ENCODE peak calls at places on chromosomes 1 and 21, in five cellular contexts. J is kidney epithelial cell; F is WTC11; O is progenitor cell of endocrine pancreas; W is activated CD8-positive, alpha-beta T cell treated with anti-CD3 and anti-CD28 coated beads for 36 hours. U is an unnamed sample.

GRCh38 chr1:59317780-59318179 is 20.9 kb downstream of the FGGY start:
- DNase-seq in O (no peak), J (no peak), F (no peak), W (no peak), U (no peak)

GRCh38 chr1:198775606-198776005 is 136.8 kb downstream of the PTPRC start:
- DNase-seq in F (no peak), J (no peak), O (no peak), W (no peak), U (no peak)

GRCh38 chr21:31914472-31914871 is 41.7 kb downstream of the HUNK start:
- DNase-seq in O (no peak), W (no peak), J (no peak), F (no peak), U (no peak)

GRCh38 chr1:41578712-41579335 is 94.3 kb upstream of the EDN2 start:
- DNase-seq in W (no peak), F (peak; percentile 33), O (no peak), J (no peak), U (no peak)

GRCh38 chr1:70440642-70441391 is 29.7 kb downstream of the CTH start:
- DNase-seq in J (peak; percentile 14), F (no peak), W (no peak), O (no peak), U (no peak)

GRCh38 chr1:212213754-212214153 is 71.5 kb upstream of the PPP2R5A start:
- DNase-seq in J (no peak), F (no peak), W (no peak), O (no peak), U (no peak)

GRCh38 chr1:46315669-46316403 is 12.3 kb downstream of the UQCRH start:
- DNase-seq in F (no peak), O (no peak), J (no peak), W (no peak), U (no peak)

GRCh38 chr1:159188375-159188788 is 16.3 kb upstream of the ACKR1 start:
- DNase-seq in O (peak; percentile 68), F (peak; percentile 89), J (no peak), W (peak; percentile 27), U (peak; percentile 77)

GRCh38 chr1:186925881-186926676 is 97.3 kb downstream of the PLA2G4A start:
- DNase-seq in W (no peak), F (no peak), O (no peak), J (no peak), U (no peak)

GRCh38 chr1:10186453-10187319 is 23.7 kb upstream of the KIF1B start:
- DNase-seq in F (no peak), O (no peak), W (peak; percentile 24), J (no peak), U (no peak)

GRCh38 chr1:62185677-62186076 is 9.0 kb upstream of the L1TD1 start:
- DNase-seq in F (no peak), J (no peak), O (no peak), W (no peak), U (no peak)

GRCh38 chr1:116166011-116166571 is 54.9 kb downstream of the MAB21L3 start:
- DNase-seq in F (no peak), J (no peak), W (no peak), O (no peak), U (no peak)

GRCh38 chr1:224253721-224254120 is 70.7 kb downstream of the DEGS1 start:
- DNase-seq in F (no peak), O (no peak), J (no peak), W (no peak), U (no peak)

GRCh38 chr1:211236633-211237321 is 22.4 kb upstream of the RCOR3 start:
- DNase-seq in O (no peak), J (no peak), W (no peak), F (no peak), U (no peak)

GRCh38 chr1:62613325-62613727 is 16.0 kb downstream of the ANGPTL3 start:
- DNase-seq in W (no peak), J (no peak), O (no peak), F (no peak), U (peak; percentile 13)

GRCh38 chr1:206809504-206810084 is 37.3 kb upstream of the IL10 start:
- DNase-seq in J (no peak), F (no peak), W (peak; percentile 67), O (no peak), U (no peak)

GRCh38 chr1:34266127-34266951 is 89.6 kb downstream of the C1orf94 start:
- DNase-seq in F (peak; percentile 24), W (no peak), J (no peak), O (no peak), U (no peak)

GRCh38 chr1:159821171-159821867 is 5.4 kb upstream of the SLAMF8 start:
- DNase-seq in F (peak; percentile 25), W (no peak), J (no peak), O (no peak), U (no peak)

DNA sequence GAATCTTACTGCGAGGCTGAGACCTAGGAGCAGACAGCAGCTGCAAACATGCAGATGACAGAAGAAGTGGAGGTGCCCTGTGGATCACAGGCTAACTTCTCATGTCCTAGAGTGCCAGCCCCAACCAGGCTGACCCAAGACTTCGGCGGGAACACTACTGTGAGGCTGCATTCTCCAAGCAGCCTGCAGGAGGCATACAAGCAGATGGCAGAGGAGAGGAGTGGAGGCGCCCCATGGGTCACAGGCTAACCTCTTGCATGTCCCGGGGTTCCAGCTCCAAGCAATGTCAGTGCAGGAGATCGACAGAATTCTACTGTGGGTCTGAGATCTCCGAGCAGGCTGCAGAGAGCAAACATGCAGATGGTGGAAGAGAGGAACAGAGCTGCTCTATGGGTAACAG is 98.1 kb upstream of the ZNF678 start:
- DNase-seq in F (peak; percentile 64), O (no peak), W (no peak), J (no peak), U (no peak)
- TF ChIP-seq CTCF in F (peak; percentile 40), O (peak; percentile 8), W (no peak), J (no peak), U (no peak)

DNA sequence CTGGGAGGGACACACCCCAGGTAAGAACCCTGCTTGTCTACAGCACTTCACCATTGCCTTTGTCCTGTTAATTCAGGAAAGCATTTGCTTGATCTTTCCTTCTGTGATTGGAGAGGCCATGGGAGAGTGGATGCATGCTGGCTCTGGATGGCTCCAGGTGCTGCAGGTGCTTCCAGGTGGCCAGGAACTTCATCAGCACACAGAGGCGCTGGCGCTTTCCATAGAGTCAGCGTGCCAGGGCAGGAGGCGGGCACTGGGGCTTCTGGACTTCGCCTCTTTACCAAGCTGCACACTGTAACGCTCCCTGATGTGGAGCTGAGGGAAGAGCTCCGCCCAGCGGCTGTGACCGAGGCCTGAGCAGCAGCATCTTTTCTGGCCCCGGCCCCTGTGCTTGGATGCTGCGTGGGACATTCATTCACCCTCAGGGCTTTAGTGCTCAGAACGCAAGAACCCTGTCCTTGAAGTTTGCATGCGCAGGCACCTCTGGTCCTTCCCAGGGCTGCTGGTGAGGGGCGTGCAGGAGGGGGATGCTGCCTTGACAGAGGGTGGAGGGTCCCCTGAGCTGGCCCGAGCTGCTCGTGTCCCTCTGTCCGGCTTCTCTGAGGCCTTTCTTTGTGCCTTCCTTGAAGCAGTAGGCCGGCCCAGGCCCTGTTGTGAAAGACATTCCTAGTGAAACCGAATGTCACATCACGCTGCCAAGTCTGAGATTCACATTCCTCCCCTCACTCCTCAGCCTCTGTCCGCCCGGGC is 1.6 kb upstream of the MX2 start:
- DNase-seq in F (peak; percentile 28), W (no peak), J (no peak), O (no peak), U (no peak)
- TF ChIP-seq CTCF in F (no peak), W (no peak), J (peak; percentile 17), O (peak; percentile 14), U (no peak)

GRCh38 chr1:234908571-234908970 is 220.1 kb downstream of the TOMM20 start:
- DNase-seq in J (no peak), W (no peak), O (no peak), F (no peak), U (no peak)
- TF ChIP-seq CTCF in J (no peak), W (no peak), O (no peak), F (no peak), U (no peak)

DNA sequence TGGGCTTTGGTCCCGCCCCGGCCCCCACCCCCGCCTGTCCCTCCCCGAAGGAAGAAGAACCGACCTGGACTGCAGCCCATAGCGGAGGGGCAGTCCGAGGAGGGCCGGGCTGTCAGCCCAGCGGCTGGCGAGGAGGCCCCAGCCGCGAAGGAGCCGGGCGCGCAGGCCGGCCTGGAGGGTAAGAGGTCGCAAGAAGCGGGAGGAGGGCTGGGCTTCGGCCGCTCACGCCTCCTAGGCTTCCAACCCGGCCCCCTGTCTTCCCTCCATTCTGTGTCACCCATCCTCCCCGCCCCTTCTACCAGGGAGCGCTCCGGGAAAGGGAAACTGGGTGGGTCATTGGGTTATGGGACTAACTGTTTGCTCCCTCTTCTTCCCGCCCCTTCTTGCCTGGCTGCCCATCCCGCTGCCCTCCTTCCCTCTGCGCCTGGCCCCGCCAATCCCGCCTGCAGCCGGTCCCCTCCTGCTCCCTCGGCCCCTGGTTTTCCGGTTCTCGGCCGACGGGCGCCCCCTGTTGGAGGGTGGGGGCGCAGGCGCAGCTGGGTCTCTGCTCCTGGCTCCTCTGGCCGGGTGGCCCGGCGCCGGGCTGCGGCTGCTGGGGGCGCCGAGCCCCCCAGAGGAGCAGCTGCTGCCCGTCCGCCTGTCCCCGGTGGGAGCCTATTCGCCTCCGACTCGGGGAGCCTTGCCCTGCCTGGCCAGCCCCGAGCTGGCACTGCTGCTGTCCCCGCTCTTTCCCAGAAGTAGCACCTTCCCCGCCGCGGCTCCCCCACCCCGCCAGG is 2.4 kb downstream of the RUSC1 start:
- DNase-seq in F (peak; percentile 94), O (peak; percentile 92), W (peak; percentile 88), J (peak; percentile 81), U (peak; percentile 92)
- TF ChIP-seq CTCF in F (peak; percentile 97), O (peak; percentile 98), W (peak; percentile 94), J (peak; percentile 80), U (peak; percentile 90)

DNA sequence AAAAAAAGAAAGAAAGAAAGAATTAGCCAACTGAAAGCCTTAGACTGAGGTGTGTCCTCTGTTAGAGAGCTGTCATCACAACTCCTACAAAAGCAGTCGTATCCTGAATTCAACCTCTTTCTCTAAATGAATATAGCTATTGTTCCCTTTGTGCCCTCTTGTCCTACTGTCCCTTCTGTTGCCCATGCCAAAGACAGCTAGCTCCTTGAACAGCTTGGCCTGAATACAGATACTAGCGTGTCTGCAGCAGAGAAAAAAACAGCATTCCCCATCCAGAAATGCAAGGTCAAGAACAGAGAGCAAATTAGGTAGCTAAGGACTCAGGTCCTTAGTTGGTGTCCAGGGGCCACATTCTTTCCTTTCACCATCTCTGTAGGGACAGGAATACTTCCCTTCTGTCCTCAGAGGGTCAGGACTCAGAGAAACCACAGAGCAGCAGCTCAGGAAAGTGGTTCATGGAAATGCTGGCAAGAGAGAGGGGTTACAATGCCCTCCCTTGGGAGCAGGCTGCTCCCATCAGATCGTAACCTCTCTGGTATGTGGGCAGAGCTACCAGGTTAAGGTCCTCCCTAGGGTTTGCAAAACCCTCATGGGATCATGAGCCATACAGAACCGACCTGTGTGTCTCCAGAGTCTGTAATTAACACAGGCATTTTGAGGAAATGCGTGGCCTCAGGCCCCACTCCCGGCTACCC is 1.8 kb upstream of the ZBTB48 start:
- DNase-seq in W (no peak), F (no peak), J (no peak), O (no peak), U (no peak)
- TF ChIP-seq CTCF in W (no peak), F (no peak), J (no peak), O (no peak), U (no peak)

DNA sequence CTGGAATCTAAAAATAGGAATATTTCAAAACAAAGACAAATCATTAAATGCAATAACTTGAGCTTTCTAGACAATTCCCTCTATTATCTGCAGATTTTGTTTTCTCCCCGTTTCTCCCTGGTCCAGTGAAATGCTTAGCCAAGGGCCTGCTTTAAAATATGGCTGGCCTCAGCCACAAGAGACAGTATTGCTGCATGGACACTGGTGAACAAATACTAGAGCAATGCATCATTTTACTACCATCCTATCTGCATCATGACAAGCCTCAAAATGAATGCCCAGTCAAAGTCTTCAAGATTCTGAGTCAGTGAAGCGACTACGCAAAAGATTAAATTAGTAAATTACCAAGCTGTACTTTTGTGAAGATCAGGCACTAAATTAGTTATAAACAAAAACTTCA is 80.5 kb downstream of the ENAH start:
- DNase-seq in F (no peak), J (no peak), W (no peak), O (no peak), U (no peak)
- TF ChIP-seq CTCF in F (no peak), J (peak; percentile 32), W (no peak), O (no peak), U (no peak)

U was measured in GM20000.